ENCODE peak calls at places on chromosomes 12 and 14, in nine cellular contexts. B is Caco-2; O is ecto neural progenitor cell; J is activated CD8-positive, alpha-beta memory T cell treated with anti-CD3 and anti-CD28 coated beads for 4 hours; H is stimulated activated naive CD4-positive, alpha-beta T cell; N is stomach; P is activated T-cell treated with anti-CD3 and anti-CD28 coated beads for 4 hours; Z is fibroblast of the conjunctiva; W is HS-5. T is an unnamed sample.

GRCh38 chr12:56257491-56258067 is 605 bp downstream of the ANKRD52 start:
- DNase-seq in B (peak), O (peak), J (no peak), H (no peak), N (no peak), P (no peak), Z (no peak), W (no peak), T (peak)

GRCh38 chr14:30053103-30053502 is 125.5 kb upstream of the PRKD1 start:
- DNase-seq in B (no peak), O (no peak), J (no peak), H (no peak), N (no peak), P (no peak), Z (no peak), W (no peak), T (no peak)

GRCh38 chr12:109947511-109947910 is 47.4 kb downstream of the TCHP start:
- DNase-seq in B (no peak), O (no peak), J (no peak), H (no peak), N (no peak), P (no peak), Z (no peak), W (no peak), T (no peak)

GRCh38 chr12:119594399-119594730 is 791 bp downstream of the TMEM233 start:
- DNase-seq in B (no peak), O (peak), J (no peak), H (no peak), N (no peak), P (no peak), Z (no peak), W (no peak), T (no peak)

GRCh38 chr14:55837467-55837866 is 257.5 kb downstream of the KTN1 start:
- DNase-seq in B (no peak), O (no peak), J (no peak), H (no peak), N (no peak), P (no peak), Z (no peak), W (no peak), T (no peak)

GRCh38 chr12:113297214-113297587 is 37.7 kb downstream of the SLC8B1 start:
- DNase-seq in B (no peak), O (no peak), J (no peak), H (no peak), N (no peak), P (no peak), Z (no peak), W (no peak), T (no peak)

GRCh38 chr12:101021442-101021841 is 188.6 kb downstream of the SLC5A8 start:
- DNase-seq in B (no peak), O (no peak), J (no peak), H (no peak), N (no peak), P (no peak), Z (no peak), W (no peak), T (no peak)

GRCh38 chr12:63882844-63883243 is 38.3 kb downstream of the SRGAP1 start:
- DNase-seq in B (no peak), O (peak), J (no peak), H (no peak), N (no peak), P (no peak), Z (no peak), W (no peak), T (peak)

T was measured in BE2C.